ENCODE peak calls at places on chromosome 19, in nine cellular contexts. One of them, this sample, is unnamed.

GRCh38 chr19:38975861-38976271 is 324 bp upstream of the FBXO17 start:
- DNase-seq in CD4-positive, alpha-beta T cell: no peak
- DNase-seq in ascending aorta: no peak
- DNase-seq in H9: peak; percentile 56
- DNase-seq in fibroblast of villous mesenchyme: peak; percentile 50
- DNase-seq in progenitor cell of endocrine pancreas: no peak
- DNase-seq in osteocyte: no peak
- DNase-seq in AG10803: peak; percentile 38
- DNase-seq in choroid plexus epithelial cell: peak; percentile 51
- DNase-seq in this sample: peak; percentile 49

GRCh38 chr19:4730740-4731171 is 7.1 kb upstream of the DPP9 start:
- DNase-seq in choroid plexus epithelial cell: no peak
- DNase-seq in fibroblast of villous mesenchyme: no peak
- DNase-seq in CD4-positive, alpha-beta T cell: peak; percentile 50
- DNase-seq in H9: peak; percentile 72
- DNase-seq in AG10803: no peak
- DNase-seq in ascending aorta: no peak
- DNase-seq in progenitor cell of endocrine pancreas: peak; percentile 32
- DNase-seq in osteocyte: no peak
- DNase-seq in this sample: no peak

GRCh38 chr19:50449236-50449899 is 16.7 kb downstream of the MYBPC2 start:
- DNase-seq in H9: no peak
- DNase-seq in CD4-positive, alpha-beta T cell: no peak
- DNase-seq in osteocyte: no peak
- DNase-seq in fibroblast of villous mesenchyme: no peak
- DNase-seq in progenitor cell of endocrine pancreas: no peak
- DNase-seq in ascending aorta: no peak
- DNase-seq in choroid plexus epithelial cell: no peak
- DNase-seq in AG10803: no peak
- DNase-seq in this sample: peak; percentile 9

GRCh38 chr19:38304866-38305429 is 897 bp downstream of the C19orf33 start:
- DNase-seq in fibroblast of villous mesenchyme: peak; percentile 88
- DNase-seq in progenitor cell of endocrine pancreas: peak; percentile 55
- DNase-seq in AG10803: no peak
- DNase-seq in H9: peak; percentile 99
- DNase-seq in ascending aorta: no peak
- DNase-seq in choroid plexus epithelial cell: no peak
- DNase-seq in osteocyte: no peak
- DNase-seq in CD4-positive, alpha-beta T cell: no peak
- DNase-seq in this sample: no peak

GRCh38 chr19:14972676-14973075 is 7.0 kb downstream of the SLC1A6 start:
- DNase-seq in progenitor cell of endocrine pancreas: no peak
- DNase-seq in choroid plexus epithelial cell: no peak
- DNase-seq in CD4-positive, alpha-beta T cell: no peak
- DNase-seq in ascending aorta: no peak
- DNase-seq in osteocyte: no peak
- DNase-seq in fibroblast of villous mesenchyme: no peak
- DNase-seq in H9: no peak
- DNase-seq in AG10803: no peak
- DNase-seq in this sample: no peak

GRCh38 chr19:50777830-50778303 is 7.6 kb downstream of the GPR32 start:
- DNase-seq in progenitor cell of endocrine pancreas: no peak
- DNase-seq in ascending aorta: no peak
- DNase-seq in H9: peak; percentile 79
- DNase-seq in AG10803: peak; percentile 8
- DNase-seq in CD4-positive, alpha-beta T cell: no peak
- DNase-seq in osteocyte: no peak
- DNase-seq in choroid plexus epithelial cell: peak; percentile 21
- DNase-seq in fibroblast of villous mesenchyme: peak; percentile 25
- DNase-seq in this sample: peak; percentile 36

GRCh38 chr19:49347835-49348234 is 12.6 kb downstream of the CD37 start:
- DNase-seq in AG10803: peak; percentile 90
- DNase-seq in ascending aorta: no peak
- DNase-seq in osteocyte: no peak
- DNase-seq in CD4-positive, alpha-beta T cell: no peak
- DNase-seq in progenitor cell of endocrine pancreas: no peak
- DNase-seq in choroid plexus epithelial cell: peak; percentile 85
- DNase-seq in fibroblast of villous mesenchyme: peak; percentile 85
- DNase-seq in H9: peak; percentile 76
- DNase-seq in this sample: peak; percentile 86

GRCh38 chr19:36215276-36216171 is 618 bp downstream of the ZNF146 start:
- DNase-seq in choroid plexus epithelial cell: peak; percentile 64
- DNase-seq in fibroblast of villous mesenchyme: peak; percentile 69
- DNase-seq in progenitor cell of endocrine pancreas: no peak
- DNase-seq in CD4-positive, alpha-beta T cell: no peak
- DNase-seq in ascending aorta: no peak
- DNase-seq in AG10803: peak; percentile 25
- DNase-seq in H9: no peak
- DNase-seq in osteocyte: no peak
- DNase-seq in this sample: peak; percentile 35

GRCh38 chr19:3557461-3558248 is at the start of gene MFSD12:
- DNase-seq in ascending aorta: peak; percentile 70
- DNase-seq in progenitor cell of endocrine pancreas: peak; percentile 89
- DNase-seq in osteocyte: peak; percentile 98
- DNase-seq in AG10803: peak; percentile 88
- DNase-seq in choroid plexus epithelial cell: peak; percentile 94
- DNase-seq in H9: peak; percentile 90
- DNase-seq in fibroblast of villous mesenchyme: peak; percentile 98
- DNase-seq in CD4-positive, alpha-beta T cell: peak; percentile 90
- DNase-seq in this sample: peak; percentile 91

GRCh38 chr19:18683109-18683954 is at the start of gene CRTC1:
- DNase-seq in fibroblast of villous mesenchyme: peak; percentile 86
- DNase-seq in AG10803: peak; percentile 77
- DNase-seq in progenitor cell of endocrine pancreas: peak; percentile 89
- DNase-seq in osteocyte: peak; percentile 98
- DNase-seq in H9: peak; percentile 83
- DNase-seq in CD4-positive, alpha-beta T cell: peak; percentile 94
- DNase-seq in ascending aorta: no peak
- DNase-seq in choroid plexus epithelial cell: peak; percentile 85
- DNase-seq in this sample: peak; percentile 77
- TF ChIP-seq CTCF in fibroblast of villous mesenchyme: no peak
- TF ChIP-seq CTCF in AG10803: no peak
- TF ChIP-seq CTCF in progenitor cell of endocrine pancreas: no peak
- TF ChIP-seq CTCF in osteocyte: peak; percentile 5
- TF ChIP-seq CTCF in H9: no peak
- TF ChIP-seq CTCF in CD4-positive, alpha-beta T cell: no peak
- TF ChIP-seq CTCF in ascending aorta: peak; percentile 2
- TF ChIP-seq CTCF in choroid plexus epithelial cell: peak; percentile 6
- TF ChIP-seq CTCF in this sample: no peak

DNA sequence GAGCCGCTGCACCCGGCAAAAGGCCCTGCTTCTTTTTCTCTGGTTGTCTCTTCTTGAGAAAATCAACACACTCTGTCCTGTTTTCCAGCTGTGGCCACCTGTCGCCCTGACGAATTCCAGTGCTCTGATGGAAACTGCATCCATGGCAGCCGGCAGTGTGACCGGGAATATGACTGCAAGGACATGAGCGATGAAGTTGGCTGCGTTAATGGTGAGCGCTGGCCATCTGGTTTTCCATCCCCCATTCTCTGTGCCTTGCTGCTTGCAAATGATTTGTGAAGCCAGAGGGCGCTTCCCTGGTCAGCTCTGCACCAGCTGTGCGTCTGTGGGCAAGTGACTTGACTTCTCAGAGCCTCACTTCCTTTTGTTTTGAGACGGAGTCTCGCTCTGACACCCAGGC is 17.2 kb downstream of the LDLR start:
- DNase-seq in AG10803: no peak
- DNase-seq in fibroblast of villous mesenchyme: peak; percentile 44
- DNase-seq in CD4-positive, alpha-beta T cell: no peak
- DNase-seq in H9: no peak
- DNase-seq in choroid plexus epithelial cell: no peak
- DNase-seq in progenitor cell of endocrine pancreas: no peak
- DNase-seq in ascending aorta: no peak
- DNase-seq in osteocyte: no peak
- DNase-seq in this sample: no peak
- TF ChIP-seq CTCF in AG10803: no peak
- TF ChIP-seq CTCF in fibroblast of villous mesenchyme: no peak
- TF ChIP-seq CTCF in CD4-positive, alpha-beta T cell: no peak
- TF ChIP-seq CTCF in H9: no peak
- TF ChIP-seq CTCF in choroid plexus epithelial cell: no peak
- TF ChIP-seq CTCF in progenitor cell of endocrine pancreas: no peak
- TF ChIP-seq CTCF in ascending aorta: no peak
- TF ChIP-seq CTCF in osteocyte: no peak
- TF ChIP-seq CTCF in this sample: no peak

DNA sequence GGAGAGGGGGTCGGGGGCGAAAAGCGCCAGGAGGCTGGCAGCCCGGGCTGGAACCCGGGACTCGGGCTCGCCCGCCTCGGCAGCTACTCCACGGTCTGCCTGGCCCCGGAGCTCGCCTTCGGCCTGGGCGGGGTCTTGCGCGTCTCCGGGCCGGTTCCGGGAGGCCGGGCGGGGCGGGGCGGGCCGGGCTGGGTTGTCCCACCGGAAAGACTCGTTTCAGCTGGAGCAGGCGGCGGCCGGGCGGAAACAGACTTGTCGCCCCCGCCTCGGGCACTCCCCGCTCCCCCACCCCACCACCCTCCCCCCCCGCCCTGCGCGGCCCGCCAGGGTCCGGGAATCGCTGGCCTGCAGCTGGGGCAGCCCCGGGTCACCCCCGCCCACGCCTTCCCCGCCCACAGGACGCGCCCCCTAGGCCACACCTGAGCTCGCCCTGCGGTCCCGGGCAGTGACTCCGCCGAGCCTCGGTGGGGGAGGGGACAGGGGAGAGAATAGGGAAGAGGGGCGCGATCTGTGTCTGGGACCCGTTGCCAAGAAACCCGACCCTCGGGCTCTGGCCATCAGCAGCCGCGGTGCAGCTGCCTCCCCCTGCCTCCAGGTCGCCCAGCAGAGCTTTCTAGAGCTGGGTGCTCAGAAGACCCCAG is 109.4 kb downstream of the KCTD15 start:
- DNase-seq in AG10803: peak; percentile 5
- DNase-seq in progenitor cell of endocrine pancreas: peak; percentile 64
- DNase-seq in H9: peak; percentile 87
- DNase-seq in ascending aorta: no peak
- DNase-seq in CD4-positive, alpha-beta T cell: no peak
- DNase-seq in osteocyte: no peak
- DNase-seq in fibroblast of villous mesenchyme: no peak
- DNase-seq in choroid plexus epithelial cell: peak; percentile 45
- DNase-seq in this sample: no peak
- TF ChIP-seq CTCF in AG10803: no peak
- TF ChIP-seq CTCF in progenitor cell of endocrine pancreas: no peak
- TF ChIP-seq CTCF in H9: no peak
- TF ChIP-seq CTCF in ascending aorta: no peak
- TF ChIP-seq CTCF in CD4-positive, alpha-beta T cell: no peak
- TF ChIP-seq CTCF in osteocyte: no peak
- TF ChIP-seq CTCF in fibroblast of villous mesenchyme: no peak
- TF ChIP-seq CTCF in choroid plexus epithelial cell: no peak
- TF ChIP-seq CTCF in this sample: no peak

GRCh38 chr19:46404039-46404883 is 9.1 kb downstream of the CCDC8 start:
- DNase-seq in AG10803: peak; percentile 48
- DNase-seq in fibroblast of villous mesenchyme: peak; percentile 71
- DNase-seq in choroid plexus epithelial cell: no peak
- DNase-seq in ascending aorta: no peak
- DNase-seq in CD4-positive, alpha-beta T cell: no peak
- DNase-seq in progenitor cell of endocrine pancreas: peak; percentile 49
- DNase-seq in osteocyte: no peak
- DNase-seq in H9: peak; percentile 83
- DNase-seq in this sample: peak; percentile 61
- TF ChIP-seq CTCF in AG10803: peak; percentile 49
- TF ChIP-seq CTCF in fibroblast of villous mesenchyme: no peak
- TF ChIP-seq CTCF in choroid plexus epithelial cell: peak; percentile 11
- TF ChIP-seq CTCF in ascending aorta: no peak
- TF ChIP-seq CTCF in CD4-positive, alpha-beta T cell: no peak
- TF ChIP-seq CTCF in progenitor cell of endocrine pancreas: peak; percentile 42
- TF ChIP-seq CTCF in osteocyte: peak; percentile 27
- TF ChIP-seq CTCF in H9: no peak
- TF ChIP-seq CTCF in this sample: no peak

GRCh38 chr19:16066611-16067104 is 9.6 kb upstream of the TPM4 start:
- DNase-seq in progenitor cell of endocrine pancreas: no peak
- DNase-seq in fibroblast of villous mesenchyme: peak; percentile 63
- DNase-seq in AG10803: peak; percentile 53
- DNase-seq in H9: peak; percentile 56
- DNase-seq in osteocyte: no peak
- DNase-seq in CD4-positive, alpha-beta T cell: peak; percentile 38
- DNase-seq in ascending aorta: no peak
- DNase-seq in choroid plexus epithelial cell: no peak
- DNase-seq in this sample: peak; percentile 86
- TF ChIP-seq CTCF in progenitor cell of endocrine pancreas: no peak
- TF ChIP-seq CTCF in fibroblast of villous mesenchyme: peak; percentile 29
- TF ChIP-seq CTCF in AG10803: peak; percentile 30
- TF ChIP-seq CTCF in H9: no peak
- TF ChIP-seq CTCF in osteocyte: no peak
- TF ChIP-seq CTCF in CD4-positive, alpha-beta T cell: peak; percentile 52
- TF ChIP-seq CTCF in ascending aorta: no peak
- TF ChIP-seq CTCF in choroid plexus epithelial cell: peak; percentile 29
- TF ChIP-seq CTCF in this sample: peak; percentile 15

GRCh38 chr19:41156207-41156606 is 36.8 kb upstream of the CYP2S1 start:
- DNase-seq in fibroblast of villous mesenchyme: no peak
- DNase-seq in CD4-positive, alpha-beta T cell: no peak
- DNase-seq in H9: no peak
- DNase-seq in ascending aorta: no peak
- DNase-seq in osteocyte: no peak
- DNase-seq in progenitor cell of endocrine pancreas: no peak
- DNase-seq in AG10803: no peak
- DNase-seq in choroid plexus epithelial cell: no peak
- DNase-seq in this sample: no peak
- TF ChIP-seq CTCF in fibroblast of villous mesenchyme: peak; percentile 29
- TF ChIP-seq CTCF in CD4-positive, alpha-beta T cell: no peak
- TF ChIP-seq CTCF in H9: peak; percentile 29
- TF ChIP-seq CTCF in ascending aorta: no peak
- TF ChIP-seq CTCF in osteocyte: no peak
- TF ChIP-seq CTCF in progenitor cell of endocrine pancreas: no peak
- TF ChIP-seq CTCF in AG10803: peak; percentile 25
- TF ChIP-seq CTCF in choroid plexus epithelial cell: peak; percentile 33
- TF ChIP-seq CTCF in this sample: peak; percentile 15

GRCh38 chr19:30718014-30718413 is 345.8 kb downstream of the ZNF536 start:
- DNase-seq in ascending aorta: no peak
- DNase-seq in fibroblast of villous mesenchyme: no peak
- DNase-seq in CD4-positive, alpha-beta T cell: no peak
- DNase-seq in AG10803: no peak
- DNase-seq in osteocyte: no peak
- DNase-seq in H9: no peak
- DNase-seq in choroid plexus epithelial cell: no peak
- DNase-seq in progenitor cell of endocrine pancreas: no peak
- DNase-seq in this sample: no peak

GRCh38 chr19:30722236-30722635 is 350.1 kb downstream of the ZNF536 start:
- DNase-seq in choroid plexus epithelial cell: no peak
- DNase-seq in osteocyte: no peak
- DNase-seq in CD4-positive, alpha-beta T cell: no peak
- DNase-seq in fibroblast of villous mesenchyme: no peak
- DNase-seq in progenitor cell of endocrine pancreas: no peak
- DNase-seq in AG10803: no peak
- DNase-seq in H9: no peak
- DNase-seq in ascending aorta: no peak
- DNase-seq in this sample: no peak

GRCh38 chr19:30719189-30719990 is 347.2 kb downstream of the ZNF536 start:
- DNase-seq in CD4-positive, alpha-beta T cell: no peak
- DNase-seq in osteocyte: no peak
- DNase-seq in AG10803: peak; percentile 26
- DNase-seq in progenitor cell of endocrine pancreas: peak; percentile 24
- DNase-seq in H9: peak; percentile 41
- DNase-seq in fibroblast of villous mesenchyme: peak; percentile 15
- DNase-seq in choroid plexus epithelial cell: peak; percentile 23
- DNase-seq in ascending aorta: no peak
- DNase-seq in this sample: peak; percentile 6

GRCh38 chr19:30718728-30719127 is 346.5 kb downstream of the ZNF536 start:
- DNase-seq in choroid plexus epithelial cell: no peak
- DNase-seq in osteocyte: no peak
- DNase-seq in AG10803: no peak
- DNase-seq in CD4-positive, alpha-beta T cell: no peak
- DNase-seq in fibroblast of villous mesenchyme: no peak
- DNase-seq in ascending aorta: no peak
- DNase-seq in H9: no peak
- DNase-seq in progenitor cell of endocrine pancreas: no peak
- DNase-seq in this sample: no peak

GRCh38 chr19:30719991-30720329 is 347.8 kb downstream of the ZNF536 start:
- DNase-seq in CD4-positive, alpha-beta T cell: no peak
- DNase-seq in ascending aorta: no peak
- DNase-seq in fibroblast of villous mesenchyme: no peak
- DNase-seq in osteocyte: no peak
- DNase-seq in progenitor cell of endocrine pancreas: no peak
- DNase-seq in choroid plexus epithelial cell: no peak
- DNase-seq in H9: peak; percentile 52
- DNase-seq in AG10803: peak; percentile 20
- DNase-seq in this sample: no peak
- TF ChIP-seq CTCF in CD4-positive, alpha-beta T cell: no peak
- TF ChIP-seq CTCF in ascending aorta: no peak
- TF ChIP-seq CTCF in fibroblast of villous mesenchyme: no peak
- TF ChIP-seq CTCF in osteocyte: no peak
- TF ChIP-seq CTCF in progenitor cell of endocrine pancreas: no peak
- TF ChIP-seq CTCF in choroid plexus epithelial cell: no peak
- TF ChIP-seq CTCF in H9: peak; percentile 8
- TF ChIP-seq CTCF in AG10803: peak; percentile 3
- TF ChIP-seq CTCF in this sample: no peak

This sample was measured in fibroblast of mammary gland.